ENCODE peak calls at places on chromosomes 3 and 15, in eight cellular contexts. F is AG09309, B is HFF-Myc, O is cardiac muscle cell, J is nephron progenitor cell, Y is adrenal gland, E is dorsolateral prefrontal cortex, G is type B pancreatic cell. R is an unnamed sample.
A peak's percentile ranks its signal among the peaks of the same experiment; 100 is the strongest.

GRCh38 chr15:25850154-25851111 is 12.7 kb downstream of the ATP10A start:
- DNase-seq in F (no peak), O (peak; percentile 78), G (no peak), J (peak; percentile 55), Y (peak; percentile 76), E (no peak), B (peak; percentile 35), R (peak; percentile 41)

GRCh38 chr15:73318463-73319351 is 50.1 kb downstream of the HCN4 start:
- DNase-seq in E (peak; percentile 69), Y (no peak), B (no peak), G (no peak), F (no peak), J (peak; percentile 70), O (peak; percentile 31), R (peak; percentile 54)

GRCh38 chr15:25055356-25056068 is 100.7 kb downstream of the SNRPN start:
- DNase-seq in E (peak; percentile 15), G (peak; percentile 43), Y (no peak), O (no peak), F (no peak), J (no peak), B (no peak), R (no peak)

GRCh38 chr15:39506146-39506545 is 74.7 kb upstream of the THBS1 start:
- DNase-seq in O (peak; percentile 81), Y (no peak), G (no peak), F (no peak), B (no peak), E (no peak), J (no peak), R (no peak)

GRCh38 chr15:73822998-73823397 is 50.4 kb upstream of the TBC1D21 start:
- DNase-seq in O (peak; percentile 61), B (no peak), Y (no peak), E (no peak), J (peak; percentile 72), F (no peak), G (no peak), R (peak; percentile 69)

GRCh38 chr3:170162630-170163029 is 18.9 kb downstream of the PHC3 start:
- DNase-seq in J (no peak), O (peak; percentile 37), E (no peak), B (no peak), Y (no peak), F (no peak), G (no peak), R (no peak)

GRCh38 chr3:195746346-195746745 is 25.6 kb downstream of the MUC20 start:
- DNase-seq in B (no peak), F (no peak), O (no peak), J (no peak), Y (no peak), G (no peak), E (no peak), R (no peak)

GRCh38 chr3:51163051-51163450 is 222.0 kb upstream of the MANF start:
- DNase-seq in E (no peak), Y (no peak), J (no peak), B (no peak), G (no peak), O (no peak), F (no peak), R (no peak)

GRCh38 chr3:95781598-95781997 is 1032.8 kb upstream of the EPHA6 start:
- DNase-seq in F (no peak), O (no peak), B (no peak), Y (no peak), G (no peak), J (no peak), E (no peak), R (no peak)

GRCh38 chr3:153038779-153039178 is 123.2 kb upstream of the RAP2B start:
- DNase-seq in G (no peak), B (no peak), Y (no peak), E (no peak), O (no peak), J (no peak), F (no peak), R (no peak)

GRCh38 chr3:120182613-120183524 is 88.6 kb upstream of the GSK3B start:
- DNase-seq in Y (no peak), F (no peak), O (peak; percentile 71), E (no peak), B (no peak), G (no peak), J (no peak), R (no peak)

GRCh38 chr3:138461246-138461645 is 26.8 kb downstream of the ESYT3 start:
- DNase-seq in B (no peak), G (peak; percentile 43), O (no peak), J (no peak), F (no peak), Y (no peak), E (no peak), R (no peak)

GRCh38 chr15:77013786-77014136 is 18.8 kb downstream of the PSTPIP1 start:
- DNase-seq in J (no peak), Y (no peak), O (no peak), B (no peak), G (no peak), F (no peak), E (no peak), R (no peak)

GRCh38 chr3:185207931-185208746 is 45.7 kb downstream of the EHHADH start:
- DNase-seq in B (no peak), G (no peak), Y (no peak), O (peak; percentile 37), E (no peak), J (peak; percentile 4), F (peak; percentile 23), R (no peak)

GRCh38 chr3:49901351-49902339 is 2.0 kb downstream of the MST1R start:
- DNase-seq in Y (no peak), O (no peak), E (no peak), B (no peak), J (no peak), G (no peak), F (no peak), R (no peak)

GRCh38 chr3:46472736-46473135 is 8.0 kb upstream of the LTF start:
- DNase-seq in E (no peak), G (no peak), J (no peak), B (no peak), Y (no peak), F (no peak), O (no peak), R (no peak)

GRCh38 chr3:65026151-65026550 is 338.4 kb upstream of the ADAMTS9 start:
- DNase-seq in E (no peak), J (no peak), Y (no peak), F (no peak), G (no peak), O (no peak), B (no peak), R (no peak)

GRCh38 chr15:85788796-85789495 is 5.8 kb downstream of the KLHL25 start:
- DNase-seq in J (no peak), B (no peak), F (no peak), Y (no peak), G (no peak), E (no peak), O (no peak), R (no peak)

GRCh38 chr3:55708242-55708641 is 221.1 kb upstream of the WNT5A start:
- DNase-seq in F (no peak), J (no peak), E (no peak), G (no peak), B (no peak), Y (no peak), O (no peak), R (no peak)

GRCh38 chr15:77384589-77385359 is 35.1 kb downstream of the PEAK1 start:
- DNase-seq in F (no peak), B (no peak), G (no peak), O (no peak), E (no peak), J (no peak), Y (no peak), R (no peak)

DNA sequence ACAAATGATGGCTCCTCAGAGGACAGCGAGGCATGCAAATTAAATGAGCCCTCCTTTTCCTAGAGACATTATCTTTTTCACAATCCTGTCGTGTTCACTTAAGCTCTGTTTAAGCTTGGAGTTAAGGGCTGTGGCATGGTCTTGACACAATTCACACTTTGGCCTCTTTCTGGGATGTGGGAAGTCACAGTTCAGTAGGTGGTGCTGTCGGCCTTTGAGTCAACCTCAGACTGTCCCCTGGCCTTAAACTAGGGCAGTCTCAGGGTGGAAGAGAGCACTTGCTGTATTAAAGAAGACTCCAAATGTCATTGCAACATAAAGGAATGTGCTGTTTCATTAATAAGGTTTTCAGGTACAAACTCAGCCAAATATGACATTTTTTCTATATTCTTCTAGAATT is 351.0 kb downstream of the MCTP2 start:
- DNase-seq in O (peak; percentile 52), F (no peak), G (no peak), B (no peak), J (peak; percentile 48), Y (peak; percentile 14), E (no peak), R (peak; percentile 62)
- TF ChIP-seq CTCF in O (peak; percentile 34), F (no peak), G (peak; percentile 71), B (no peak), J (peak; percentile 46), Y (peak; percentile 14), E (no peak), R (no peak)

GRCh38 chr15:80090879-80091503 is 31.5 kb downstream of the ZFAND6 start:
- DNase-seq in G (no peak), Y (no peak), O (no peak), J (no peak), E (no peak), B (no peak), F (no peak), R (no peak)

GRCh38 chr15:80090041-80090440 is 30.6 kb downstream of the ZFAND6 start:
- DNase-seq in Y (no peak), B (no peak), O (no peak), G (no peak), F (no peak), J (no peak), E (no peak), R (no peak)

GRCh38 chr15:80081390-80081789 is 21.9 kb downstream of the ZFAND6 start:
- DNase-seq in J (no peak), G (no peak), F (no peak), O (no peak), Y (no peak), B (no peak), E (no peak), R (no peak)

GRCh38 chr15:80087104-80087503 is 27.6 kb downstream of the ZFAND6 start:
- DNase-seq in E (no peak), J (no peak), G (no peak), Y (no peak), B (no peak), O (no peak), F (no peak), R (no peak)
- TF ChIP-seq CTCF in E (no peak), J (no peak), G (peak; percentile 60), Y (no peak), B (peak; percentile 23), O (peak; percentile 9), F (peak; percentile 30), R (no peak)

DNA sequence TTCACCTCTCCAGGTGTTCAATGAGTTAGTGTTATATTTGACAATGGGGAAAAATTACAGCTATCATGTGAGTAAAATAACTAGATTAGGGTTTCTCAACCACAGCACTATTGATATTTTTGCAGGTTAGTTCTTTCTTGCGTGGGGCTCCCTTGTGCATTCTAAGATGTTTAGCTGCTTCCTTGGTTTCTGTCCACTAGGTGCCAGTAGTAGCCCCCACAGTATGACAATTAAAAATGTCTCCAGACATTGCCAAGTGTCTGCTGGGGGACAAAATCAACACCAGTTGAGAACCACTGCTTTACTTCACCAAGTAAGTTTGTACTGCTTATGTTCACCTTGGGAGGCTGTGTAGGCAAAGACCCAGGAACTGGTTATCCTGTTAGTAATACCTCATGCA is 618.7 kb downstream of the EDEM1 start:
- DNase-seq in Y (no peak), J (peak; percentile 15), E (no peak), G (no peak), F (no peak), B (no peak), O (no peak), R (no peak)
- TF ChIP-seq CTCF in Y (no peak), J (peak; percentile 63), E (no peak), G (peak; percentile 65), F (no peak), B (no peak), O (no peak), R (no peak)

GRCh38 chr3:79369306-79369705 is 398.5 kb downstream of the ROBO1 start:
- DNase-seq in E (no peak), J (no peak), G (no peak), Y (no peak), B (peak; percentile 20), F (no peak), O (peak; percentile 22), R (no peak)
- TF ChIP-seq CTCF in E (no peak), J (peak; percentile 26), G (peak; percentile 65), Y (no peak), B (peak; percentile 48), F (peak; percentile 51), O (peak; percentile 43), R (peak; percentile 21)

R was measured in endothelial cell.